ENCODE peak calls at places on chromosomes 3 and 15, in four cellular contexts. B is stimulated activated CD4-positive, alpha-beta T cell treated with anti-CD3 and anti-CD28 coated beads, TNF-alpha, amount 100 ng/mL, for 4 hours; Y is dorsolateral prefrontal cortex; X is stimulated activated CD8-positive, alpha-beta memory T cell treated with anti-CD3 and anti-CD28 coated beads, Interleukin-15, amount 100 ng/mL, for 24 hours. R is an unnamed sample.

GRCh38 chr3:58459160-58459559 is 25.5 kb upstream of the PDHB start:
- DNase-seq in B (no peak), Y (no peak), X (no peak), R (no peak)

GRCh38 chr3:120111898-120112297 is 17.7 kb upstream of the GSK3B start:
- DNase-seq in X (no peak), B (no peak), Y (no peak), R (no peak)

GRCh38 chr3:20539666-20540460 is 353.9 kb upstream of the SGO1 start:
- DNase-seq in X (no peak), Y (no peak), B (no peak), R (no peak)

GRCh38 chr3:51559961-51560360 is 21.4 kb downstream of the RAD54L2 start:
- DNase-seq in B (no peak), X (no peak), Y (no peak), R (no peak)

GRCh38 chr3:125428216-125428830 is 53.2 kb upstream of the ZNF148 start:
- DNase-seq in X (no peak), Y (no peak), B (no peak), R (no peak)

GRCh38 chr3:136586580-136586979 is 165.6 kb downstream of the STAG1 start:
- DNase-seq in B (no peak), X (no peak), Y (no peak), R (no peak)

GRCh38 chr3:105368575-105369500 is 2.1 kb downstream of the ALCAM start:
- DNase-seq in Y (peak), X (peak), B (peak), R (peak)

GRCh38 chr15:74375303-74375693 is 7.9 kb upstream of the CYP11A1 start:
- DNase-seq in Y (peak), B (peak), X (peak), R (peak)

GRCh38 chr3:42688016-42688415 is 2.7 kb downstream of the KLHL40 start:
- DNase-seq in B (no peak), X (no peak), Y (peak), R (no peak)

GRCh38 chr3:139541156-139541897 is 1.8 kb upstream of the RBP1 start:
- DNase-seq in Y (peak), B (no peak), X (no peak), R (no peak)

GRCh38 chr3:50246517-50246954 is 10.5 kb downstream of the GNAI2 start:
- DNase-seq in X (peak), B (peak), Y (no peak), R (no peak)

GRCh38 chr15:100189849-100190248 is 151.9 kb downstream of the ADAMTS17 start:
- DNase-seq in X (no peak), Y (no peak), B (no peak), R (no peak)

GRCh38 chr3:55805169-55805568 is 318.1 kb upstream of the WNT5A start:
- DNase-seq in Y (no peak), X (no peak), B (no peak), R (no peak)

GRCh38 chr3:55343486-55344357 is 143.4 kb downstream of the WNT5A start:
- DNase-seq in Y (no peak), B (no peak), X (no peak), R (no peak)

GRCh38 chr3:47347217-47347801 is 33.5 kb upstream of the PTPN23 start:
- DNase-seq in X (no peak), B (no peak), Y (no peak), R (no peak)

GRCh38 chr3:23493846-23494245 is 290.7 kb downstream of the UBE2E2 start:
- DNase-seq in Y (no peak), X (no peak), B (no peak), R (no peak)

GRCh38 chr3:190017575-190018288 is 103.0 kb downstream of the P3H2 start:
- DNase-seq in B (no peak), X (no peak), Y (no peak), R (no peak)

GRCh38 chr3:5187920-5188418 is 462 bp downstream of the EDEM1 start:
- DNase-seq in X (no peak), Y (peak), B (peak), R (no peak)

GRCh38 chr3:43180027-43180426 is 74.1 kb upstream of the POMGNT2 start:
- DNase-seq in X (no peak), B (no peak), Y (no peak), R (no peak)